ENCODE peak calls at places on chromosomes 6 and 20, in ten cellular contexts. One of them, this sample, is unnamed. For H3K9me3, the result is how much of the 10 kb centered on the place peaks cover.

GRCh38 chr6:136086686-136087085 is 163.4 kb downstream of the MTFR2 start:
- DNase-seq in CD4-positive, alpha-beta memory T cell: no peak
- DNase-seq in GM23248: no peak
- DNase-seq in body of pancreas: no peak
- DNase-seq in adrenal gland: no peak
- DNase-seq in neural progenitor cell: no peak
- DNase-seq in cardiac muscle cell: no peak
- DNase-seq in right cardiac atrium: peak
- DNase-seq in right lobe of liver: no peak
- DNase-seq in IMR-90: no peak
- DNase-seq in this sample: no peak

GRCh38 chr6:80523531-80523970 is 417.1 kb downstream of the BCKDHB start:
- DNase-seq in neural progenitor cell: peak
- DNase-seq in body of pancreas: no peak
- DNase-seq in CD4-positive, alpha-beta memory T cell: no peak
- DNase-seq in IMR-90: peak
- DNase-seq in cardiac muscle cell: peak
- DNase-seq in right lobe of liver: no peak
- DNase-seq in GM23248: peak
- DNase-seq in adrenal gland: peak
- DNase-seq in right cardiac atrium: no peak
- DNase-seq in this sample: no peak

GRCh38 chr20:5913166-5913565 is 37.2 kb downstream of the TRMT6 start:
- DNase-seq in adrenal gland: no peak
- DNase-seq in CD4-positive, alpha-beta memory T cell: no peak
- DNase-seq in GM23248: no peak
- DNase-seq in right lobe of liver: no peak
- DNase-seq in IMR-90: no peak
- DNase-seq in cardiac muscle cell: no peak
- DNase-seq in neural progenitor cell: no peak
- DNase-seq in right cardiac atrium: no peak
- DNase-seq in body of pancreas: no peak
- DNase-seq in this sample: no peak

GRCh38 chr6:89310929-89311328 is 4.2 kb downstream of the GABRR2 start:
- DNase-seq in IMR-90: no peak
- DNase-seq in body of pancreas: no peak
- DNase-seq in neural progenitor cell: peak
- DNase-seq in GM23248: peak
- DNase-seq in CD4-positive, alpha-beta memory T cell: no peak
- DNase-seq in right cardiac atrium: no peak
- DNase-seq in adrenal gland: no peak
- DNase-seq in cardiac muscle cell: no peak
- DNase-seq in right lobe of liver: no peak
- DNase-seq in this sample: no peak

GRCh38 chr20:52405417-52405816 is 213.8 kb upstream of the ZFP64 start:
- DNase-seq in cardiac muscle cell: no peak
- DNase-seq in adrenal gland: no peak
- DNase-seq in GM23248: peak
- DNase-seq in neural progenitor cell: no peak
- DNase-seq in right cardiac atrium: no peak
- DNase-seq in right lobe of liver: no peak
- DNase-seq in body of pancreas: no peak
- DNase-seq in IMR-90: no peak
- DNase-seq in CD4-positive, alpha-beta memory T cell: peak
- DNase-seq in this sample: no peak

GRCh38 chr20:36307412-36308317 is 1.5 kb downstream of the DLGAP4 start:
- DNase-seq in adrenal gland: no peak
- DNase-seq in IMR-90: no peak
- DNase-seq in right lobe of liver: no peak
- DNase-seq in right cardiac atrium: no peak
- DNase-seq in body of pancreas: no peak
- DNase-seq in CD4-positive, alpha-beta memory T cell: no peak
- DNase-seq in GM23248: no peak
- DNase-seq in neural progenitor cell: peak
- DNase-seq in cardiac muscle cell: peak
- DNase-seq in this sample: no peak

GRCh38 chr20:56778765-56779195 is 149.7 kb downstream of the TFAP2C start:
- DNase-seq in neural progenitor cell: peak
- DNase-seq in cardiac muscle cell: peak
- DNase-seq in right cardiac atrium: no peak
- DNase-seq in CD4-positive, alpha-beta memory T cell: no peak
- DNase-seq in GM23248: no peak
- DNase-seq in adrenal gland: peak
- DNase-seq in body of pancreas: no peak
- DNase-seq in IMR-90: peak
- DNase-seq in right lobe of liver: peak
- DNase-seq in this sample: no peak

GRCh38 chr6:100719883-100720682 is 161.0 kb downstream of the ASCC3 start:
- DNase-seq in GM23248: peak
- DNase-seq in neural progenitor cell: no peak
- DNase-seq in body of pancreas: no peak
- DNase-seq in adrenal gland: no peak
- DNase-seq in CD4-positive, alpha-beta memory T cell: peak
- DNase-seq in right lobe of liver: no peak
- DNase-seq in right cardiac atrium: no peak
- DNase-seq in cardiac muscle cell: peak
- DNase-seq in IMR-90: peak
- DNase-seq in this sample: no peak

GRCh38 chr20:2698186-2698817 is 5.7 kb downstream of the EBF4 start:
- DNase-seq in neural progenitor cell: no peak
- DNase-seq in CD4-positive, alpha-beta memory T cell: no peak
- DNase-seq in body of pancreas: no peak
- DNase-seq in right lobe of liver: no peak
- DNase-seq in GM23248: no peak
- DNase-seq in IMR-90: no peak
- DNase-seq in cardiac muscle cell: no peak
- DNase-seq in right cardiac atrium: no peak
- DNase-seq in adrenal gland: no peak
- DNase-seq in this sample: no peak

GRCh38 chr6:71473908-71474307 is 185.3 kb downstream of the OGFRL1 start:
- DNase-seq in right cardiac atrium: peak
- DNase-seq in cardiac muscle cell: no peak
- DNase-seq in GM23248: peak
- DNase-seq in right lobe of liver: no peak
- DNase-seq in neural progenitor cell: no peak
- DNase-seq in body of pancreas: peak
- DNase-seq in adrenal gland: peak
- DNase-seq in CD4-positive, alpha-beta memory T cell: no peak
- DNase-seq in IMR-90: peak
- DNase-seq in this sample: peak

GRCh38 chr6:24009319-24009718 is 116.7 kb upstream of the NRSN1 start:
- DNase-seq in adrenal gland: no peak
- DNase-seq in neural progenitor cell: peak
- DNase-seq in right lobe of liver: no peak
- DNase-seq in CD4-positive, alpha-beta memory T cell: no peak
- DNase-seq in IMR-90: no peak
- DNase-seq in GM23248: no peak
- DNase-seq in body of pancreas: peak
- DNase-seq in right cardiac atrium: no peak
- DNase-seq in cardiac muscle cell: no peak
- DNase-seq in this sample: no peak

DNA sequence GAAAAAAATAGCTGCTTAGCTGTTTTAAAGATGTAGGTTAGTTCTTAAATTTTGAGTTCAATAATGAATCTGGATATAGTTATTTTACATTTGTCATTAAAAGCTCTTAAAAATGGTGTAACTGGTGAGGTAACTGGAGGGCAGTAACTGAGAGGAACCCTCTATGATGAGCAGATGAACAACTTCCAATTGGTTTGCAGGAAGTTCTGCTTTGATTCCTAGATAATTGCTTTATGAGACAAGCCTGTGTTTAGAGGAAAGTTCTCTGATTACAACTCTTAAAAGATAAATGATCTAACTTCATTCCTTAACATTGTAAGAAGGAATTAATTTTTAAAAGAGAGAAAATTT is 8.5 kb downstream of the MYLIP start:
- DNase-seq in IMR-90: no peak
- DNase-seq in CD4-positive, alpha-beta memory T cell: no peak
- DNase-seq in cardiac muscle cell: no peak
- DNase-seq in GM23248: no peak
- DNase-seq in neural progenitor cell: no peak
- DNase-seq in right cardiac atrium: no peak
- DNase-seq in adrenal gland: no peak
- DNase-seq in body of pancreas: no peak
- DNase-seq in right lobe of liver: no peak
- DNase-seq in this sample: no peak
- H3K27ac ChIP-seq in IMR-90: no peak
- H3K27ac ChIP-seq in CD4-positive, alpha-beta memory T cell: peak
- H3K27ac ChIP-seq in cardiac muscle cell: no peak
- H3K27ac ChIP-seq in GM23248: no peak
- H3K27ac ChIP-seq in neural progenitor cell: no peak
- H3K27ac ChIP-seq in right cardiac atrium: no peak
- H3K27ac ChIP-seq in adrenal gland: no peak
- H3K27ac ChIP-seq in body of pancreas: no peak
- H3K27ac ChIP-seq in right lobe of liver: no peak
- H3K27ac ChIP-seq in this sample: peak

GRCh38 chr20:49483018-49483705 is 694 bp upstream of the KCNB1 start:
- DNase-seq in body of pancreas: no peak
- DNase-seq in cardiac muscle cell: no peak
- DNase-seq in GM23248: no peak
- DNase-seq in CD4-positive, alpha-beta memory T cell: no peak
- DNase-seq in neural progenitor cell: peak
- DNase-seq in right cardiac atrium: no peak
- DNase-seq in adrenal gland: no peak
- DNase-seq in right lobe of liver: no peak
- DNase-seq in IMR-90: no peak
- DNase-seq in this sample: no peak
- H3K4me3 ChIP-seq in body of pancreas: no peak
- H3K4me3 ChIP-seq in cardiac muscle cell: peak
- H3K4me3 ChIP-seq in GM23248: peak
- H3K4me3 ChIP-seq in CD4-positive, alpha-beta memory T cell: no peak
- H3K4me3 ChIP-seq in neural progenitor cell: peak
- H3K4me3 ChIP-seq in right cardiac atrium: peak
- H3K4me3 ChIP-seq in adrenal gland: no peak
- H3K4me3 ChIP-seq in right lobe of liver: peak
- H3K4me3 ChIP-seq in IMR-90: no peak
- H3K4me3 ChIP-seq in this sample: peak

GRCh38 chr20:22584630-22584921 is 204 bp upstream of the FOXA2 start:
- DNase-seq in right lobe of liver: peak
- DNase-seq in neural progenitor cell: peak
- DNase-seq in adrenal gland: no peak
- DNase-seq in cardiac muscle cell: no peak
- DNase-seq in GM23248: no peak
- DNase-seq in right cardiac atrium: no peak
- DNase-seq in IMR-90: no peak
- DNase-seq in CD4-positive, alpha-beta memory T cell: no peak
- DNase-seq in body of pancreas: peak
- DNase-seq in this sample: no peak

GRCh38 chr20:22582386-22582959 is 1.9 kb downstream of the FOXA2 start:
- DNase-seq in neural progenitor cell: peak
- DNase-seq in right lobe of liver: no peak
- DNase-seq in GM23248: no peak
- DNase-seq in CD4-positive, alpha-beta memory T cell: no peak
- DNase-seq in cardiac muscle cell: no peak
- DNase-seq in adrenal gland: no peak
- DNase-seq in IMR-90: no peak
- DNase-seq in body of pancreas: peak
- DNase-seq in right cardiac atrium: no peak
- DNase-seq in this sample: no peak

GRCh38 chr20:22583773-22584629 is at the start of gene FOXA2:
- DNase-seq in GM23248: no peak
- DNase-seq in CD4-positive, alpha-beta memory T cell: no peak
- DNase-seq in neural progenitor cell: peak
- DNase-seq in body of pancreas: peak
- DNase-seq in adrenal gland: no peak
- DNase-seq in right lobe of liver: peak
- DNase-seq in IMR-90: no peak
- DNase-seq in right cardiac atrium: no peak
- DNase-seq in cardiac muscle cell: peak
- DNase-seq in this sample: no peak

GRCh38 chr20:22581437-22582385 is 2.7 kb downstream of the FOXA2 start:
- DNase-seq in adrenal gland: no peak
- DNase-seq in IMR-90: no peak
- DNase-seq in GM23248: no peak
- DNase-seq in cardiac muscle cell: no peak
- DNase-seq in neural progenitor cell: peak
- DNase-seq in body of pancreas: peak
- DNase-seq in right lobe of liver: no peak
- DNase-seq in right cardiac atrium: no peak
- DNase-seq in CD4-positive, alpha-beta memory T cell: no peak
- DNase-seq in this sample: no peak

GRCh38 chr20:22582960-22583772 is 1.2 kb downstream of the FOXA2 start:
- DNase-seq in CD4-positive, alpha-beta memory T cell: no peak
- DNase-seq in body of pancreas: peak
- DNase-seq in neural progenitor cell: peak
- DNase-seq in adrenal gland: no peak
- DNase-seq in right cardiac atrium: no peak
- DNase-seq in IMR-90: no peak
- DNase-seq in right lobe of liver: no peak
- DNase-seq in cardiac muscle cell: peak
- DNase-seq in GM23248: peak
- DNase-seq in this sample: no peak
- H3K9me3 ChIP-seq in CD4-positive, alpha-beta memory T cell: under half
- H3K9me3 ChIP-seq in body of pancreas: under half
- H3K9me3 ChIP-seq in neural progenitor cell: under half
- H3K9me3 ChIP-seq in adrenal gland: under half
- H3K9me3 ChIP-seq in right cardiac atrium: under half
- H3K9me3 ChIP-seq in IMR-90: under half
- H3K9me3 ChIP-seq in right lobe of liver: under half
- H3K9me3 ChIP-seq in cardiac muscle cell: under half
- H3K9me3 ChIP-seq in GM23248: under half
- H3K9me3 ChIP-seq in this sample: under half

GRCh38 chr6:45930419-45931059 is 85.1 kb downstream of the CLIC5 start:
- DNase-seq in IMR-90: peak
- DNase-seq in adrenal gland: peak
- DNase-seq in CD4-positive, alpha-beta memory T cell: peak
- DNase-seq in neural progenitor cell: peak
- DNase-seq in right cardiac atrium: peak
- DNase-seq in right lobe of liver: peak
- DNase-seq in GM23248: peak
- DNase-seq in body of pancreas: peak
- DNase-seq in cardiac muscle cell: peak
- DNase-seq in this sample: peak

GRCh38 chr6:45929421-45930361 is 86.0 kb downstream of the CLIC5 start:
- DNase-seq in cardiac muscle cell: no peak
- DNase-seq in IMR-90: no peak
- DNase-seq in right lobe of liver: no peak
- DNase-seq in right cardiac atrium: no peak
- DNase-seq in adrenal gland: no peak
- DNase-seq in body of pancreas: no peak
- DNase-seq in GM23248: no peak
- DNase-seq in neural progenitor cell: no peak
- DNase-seq in CD4-positive, alpha-beta memory T cell: no peak
- DNase-seq in this sample: no peak

GRCh38 chr6:45927421-45928234 is 88.0 kb downstream of the CLIC5 start:
- DNase-seq in GM23248: no peak
- DNase-seq in neural progenitor cell: peak
- DNase-seq in body of pancreas: no peak
- DNase-seq in cardiac muscle cell: no peak
- DNase-seq in right lobe of liver: no peak
- DNase-seq in right cardiac atrium: no peak
- DNase-seq in IMR-90: no peak
- DNase-seq in adrenal gland: no peak
- DNase-seq in CD4-positive, alpha-beta memory T cell: no peak
- DNase-seq in this sample: no peak

GRCh38 chr6:45931254-45931653 is 84.4 kb downstream of the CLIC5 start:
- DNase-seq in body of pancreas: no peak
- DNase-seq in GM23248: no peak
- DNase-seq in adrenal gland: no peak
- DNase-seq in CD4-positive, alpha-beta memory T cell: no peak
- DNase-seq in neural progenitor cell: no peak
- DNase-seq in IMR-90: no peak
- DNase-seq in right cardiac atrium: no peak
- DNase-seq in right lobe of liver: no peak
- DNase-seq in cardiac muscle cell: no peak
- DNase-seq in this sample: no peak

GRCh38 chr6:45928721-45929305 is 86.8 kb downstream of the CLIC5 start:
- DNase-seq in neural progenitor cell: no peak
- DNase-seq in IMR-90: no peak
- DNase-seq in right cardiac atrium: no peak
- DNase-seq in adrenal gland: no peak
- DNase-seq in cardiac muscle cell: no peak
- DNase-seq in CD4-positive, alpha-beta memory T cell: no peak
- DNase-seq in right lobe of liver: no peak
- DNase-seq in GM23248: no peak
- DNase-seq in body of pancreas: no peak
- DNase-seq in this sample: no peak
- H3K27ac ChIP-seq in neural progenitor cell: no peak
- H3K27ac ChIP-seq in IMR-90: no peak
- H3K27ac ChIP-seq in right cardiac atrium: no peak
- H3K27ac ChIP-seq in adrenal gland: no peak
- H3K27ac ChIP-seq in cardiac muscle cell: no peak
- H3K27ac ChIP-seq in CD4-positive, alpha-beta memory T cell: no peak
- H3K27ac ChIP-seq in right lobe of liver: no peak
- H3K27ac ChIP-seq in GM23248: no peak
- H3K27ac ChIP-seq in body of pancreas: no peak
- H3K27ac ChIP-seq in this sample: no peak

This sample was measured in ascending aorta.